ENCODE peak calls at places on chromosomes 13 and 19, in four cellular contexts. W is upper lobe of right lung, D is IMR-90, S is ascending aorta. R is an unnamed sample.

GRCh38 chr13:86906458-86906857 is 764.7 kb upstream of the SLITRK5 start:
- DNase-seq in S (no peak), D (peak; percentile 64), W (no peak), R (peak; percentile 53)

GRCh38 chr19:19010551-19010950 is 22.8 kb downstream of the SUGP2 start:
- DNase-seq in S (no peak), W (no peak), D (no peak), R (no peak)

GRCh38 chr19:46021531-46022041 is 1.3 kb downstream of the PGLYRP1 start:
- DNase-seq in S (no peak), D (no peak), W (no peak), R (no peak)

GRCh38 chr19:10019246-10019645 is 6.0 kb downstream of the RDH8 start:
- DNase-seq in S (no peak), W (no peak), D (no peak), R (no peak)

GRCh38 chr13:75870397-75870801 is 234.3 kb downstream of the LMO7 start:
- DNase-seq in D (peak; percentile 20), W (no peak), S (no peak), R (no peak)

GRCh38 chr13:38872693-38873092 is 117.9 kb downstream of the STOML3 start:
- DNase-seq in W (no peak), S (no peak), D (peak; percentile 5), R (peak; percentile 64)

GRCh38 chr19:4506449-4507149 is 11.7 kb downstream of the PLIN4 start:
- DNase-seq in W (no peak), S (no peak), D (peak; percentile 80), R (peak; percentile 70)

GRCh38 chr19:58558623-58559274 is 338 bp upstream of the UBE2M start:
- DNase-seq in W (peak; percentile 100), D (peak; percentile 98), S (peak; percentile 92), R (peak; percentile 99)

GRCh38 chr13:41502021-41502420 is 44.7 kb downstream of the RGCC start:
- DNase-seq in D (no peak), S (no peak), W (no peak), R (no peak)

DNA sequence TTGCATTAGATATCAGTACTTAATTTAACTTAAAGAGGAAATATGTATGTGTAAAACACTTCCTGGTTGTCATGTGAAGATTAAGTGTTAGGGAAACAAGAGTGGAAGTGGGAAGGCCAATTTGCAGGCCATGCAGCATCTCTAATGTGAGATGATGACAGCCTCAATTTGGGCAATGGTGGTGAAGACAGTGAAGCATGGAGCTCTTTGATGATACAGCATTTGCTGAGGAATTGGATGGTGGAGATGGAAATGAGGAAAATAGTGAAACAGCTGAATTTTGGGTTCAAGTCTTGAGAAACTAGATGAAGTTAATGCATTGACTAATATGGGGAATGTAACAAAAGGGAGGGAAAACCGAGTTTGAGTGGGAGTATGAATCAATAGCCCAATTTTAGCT is 231.7 kb upstream of the MIR17HG start:
- DNase-seq in D (no peak), W (no peak), S (no peak), R (no peak)
- H3K4me3 ChIP-seq in D (no peak overlapping the region), W (no peak overlapping the region), S (no peak overlapping the region), R (no peak overlapping the region)

DNA sequence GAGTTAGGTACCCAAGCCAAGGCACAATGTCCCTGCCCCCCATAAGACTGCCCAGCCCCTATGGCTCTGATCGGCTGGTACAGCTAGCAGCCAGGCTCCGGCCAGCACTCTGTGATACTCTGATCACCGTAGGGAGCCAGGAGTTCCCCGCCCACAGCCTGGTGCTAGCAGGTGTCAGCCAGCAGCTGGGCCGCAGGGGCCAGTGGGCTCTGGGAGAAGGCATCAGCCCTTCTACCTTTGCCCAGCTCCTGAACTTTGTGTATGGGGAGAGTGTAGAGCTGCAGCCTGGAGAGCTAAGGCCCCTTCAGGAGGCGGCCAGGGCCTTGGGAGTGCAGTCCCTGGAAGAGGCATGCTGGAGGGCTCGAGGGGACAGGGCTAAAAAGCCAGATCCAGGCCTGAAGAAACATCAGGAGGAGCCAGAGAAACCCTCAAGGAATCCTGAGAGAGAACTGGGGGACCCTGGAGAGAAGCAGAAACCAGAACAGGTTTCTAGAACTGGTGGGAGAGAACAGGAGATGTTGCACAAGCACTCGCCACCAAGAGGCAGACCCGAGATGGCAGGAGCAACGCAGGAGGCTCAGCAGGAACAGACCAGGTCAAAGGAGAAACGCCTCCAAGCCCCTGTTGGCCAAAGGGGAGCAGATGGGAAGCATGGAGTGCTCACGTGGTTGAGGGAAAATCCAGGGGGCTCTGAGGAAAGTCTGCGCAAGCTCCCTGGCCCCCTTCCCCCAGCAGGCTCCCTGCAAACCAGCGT is 3.0 kb upstream of the KMT2B start:
- DNase-seq in W (no peak), S (no peak), D (no peak), R (no peak)
- TF ChIP-seq CTCF in W (no peak), S (no peak), D (no peak), R (no peak)

GRCh38 chr19:54179262-54179587 is 6.3 kb upstream of the TMC4 start:
- DNase-seq in W (no peak), D (no peak), S (no peak), R (no peak)

GRCh38 chr19:54173951-54174817 is 1.2 kb upstream of the TMC4 start:
- DNase-seq in D (no peak), W (no peak), S (no peak), R (no peak)

GRCh38 chr19:54180691-54181091 is 7.7 kb upstream of the TMC4 start:
- DNase-seq in W (no peak), S (no peak), D (no peak), R (no peak)

GRCh38 chr19:54179921-54180452 is 7.0 kb upstream of the TMC4 start:
- DNase-seq in W (no peak), D (peak; percentile 60), S (no peak), R (peak; percentile 84)

GRCh38 chr19:54178581-54179261 is 5.8 kb upstream of the TMC4 start:
- DNase-seq in W (no peak), D (no peak), S (no peak), R (no peak)
- H3K4me3 ChIP-seq in W (no peak overlapping the region), D (no peak overlapping the region), S (no peak overlapping the region), R (no peak overlapping the region)

DNA sequence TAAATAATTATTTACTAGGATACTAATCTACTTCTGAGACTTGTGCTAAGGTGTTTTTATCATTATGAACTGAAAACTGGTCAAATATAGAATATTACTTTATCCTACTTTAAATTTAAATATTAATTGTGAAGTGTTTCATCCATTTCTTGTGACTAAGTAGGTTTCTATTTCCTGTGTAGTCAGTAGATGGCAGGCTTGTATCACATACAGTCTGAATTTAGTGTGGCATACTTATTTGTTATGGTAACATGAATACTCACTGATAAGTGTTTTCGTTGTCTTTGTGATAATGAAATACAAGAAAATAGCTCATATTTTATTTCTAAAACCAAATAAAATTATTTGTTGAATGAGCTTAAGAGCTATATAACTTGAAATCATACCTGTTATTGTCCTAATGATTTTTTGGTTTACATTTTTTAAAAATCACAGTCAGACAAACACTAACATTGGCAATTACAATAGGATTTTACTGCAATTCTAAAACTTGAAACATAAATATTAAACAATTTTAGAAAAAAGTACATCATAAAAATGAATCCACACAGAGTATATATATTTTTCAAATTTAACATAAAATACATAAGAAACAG is 904.6 kb upstream of the PCDH20 start:
- DNase-seq in S (no peak), W (no peak), D (peak; percentile 75), R (peak; percentile 65)
- TF ChIP-seq CTCF in S (no peak), W (peak; percentile 37), D (peak; percentile 86), R (peak; percentile 60)

DNA sequence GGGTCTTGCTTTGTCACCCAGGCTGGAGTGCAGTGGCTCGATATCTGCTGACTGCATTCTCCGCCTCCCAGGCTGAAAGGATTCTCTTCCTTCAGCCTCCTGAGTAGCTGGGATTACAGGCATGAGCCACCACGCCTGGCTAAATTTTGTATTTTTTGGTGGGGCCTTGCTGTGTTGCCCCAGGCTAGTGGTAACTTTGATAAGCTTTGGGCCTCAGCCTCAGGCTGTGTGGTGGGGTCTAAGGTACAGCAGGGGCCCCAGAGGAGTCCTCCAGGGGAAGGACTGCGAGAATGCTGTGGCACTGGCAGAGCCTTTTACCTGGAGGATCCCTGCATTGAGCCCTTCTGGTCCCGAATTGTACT is 7.2 kb downstream of the DOT1L start:
- DNase-seq in D (no peak), S (no peak), W (no peak), R (no peak)
- H3K4me3 ChIP-seq in D (no peak overlapping the region), S (no peak overlapping the region), W (no peak overlapping the region), R (no peak overlapping the region)